ENCODE peak calls at places on chromosomes 2 and 18, in five cellular contexts. G, K, D, P and I are unnamed samples.

GRCh38 chr2:120736202-120736954 is 710 bp downstream of the GLI2 start:
- DNase-seq in D (peak; percentile 91), K (no peak), P (no peak), G (no peak), I (peak; percentile 78)

GRCh38 chr18:54924948-54925347 is 34.3 kb downstream of the CCDC68 start:
- DNase-seq in D (no peak), G (peak; percentile 47), K (no peak), P (no peak), I (no peak)

GRCh38 chr2:151237422-151238012 is 24.1 kb downstream of the RBM43 start:
- DNase-seq in K (no peak), D (no peak), G (peak; percentile 7), P (no peak), I (no peak)

GRCh38 chr2:127146820-127147502 is 40.0 kb upstream of the BIN1 start:
- DNase-seq in K (peak; percentile 91), P (no peak), D (peak; percentile 58), G (peak; percentile 23), I (no peak)

GRCh38 chr2:118954297-118955060 is 12.5 kb downstream of the MARCO start:
- DNase-seq in P (no peak), D (no peak), G (no peak), K (no peak), I (no peak)

GRCh38 chr2:69222984-69223658 is 163.9 kb downstream of the GFPT1 start:
- DNase-seq in D (no peak), K (no peak), G (no peak), P (no peak), I (peak; percentile 89)

GRCh38 chr2:20365249-20365817 is 14.7 kb upstream of the PUM2 start:
- DNase-seq in K (no peak), D (no peak), P (no peak), G (peak; percentile 61), I (no peak)

GRCh38 chr2:234869969-234870368 is 81.8 kb upstream of the SH3BP4 start:
- DNase-seq in P (no peak), G (no peak), K (no peak), D (no peak), I (no peak)

GRCh38 chr2:122019729-122020128 is 264.3 kb downstream of the TSN start:
- DNase-seq in G (no peak), K (no peak), D (no peak), P (no peak), I (no peak)

GRCh38 chr2:219997341-219997851 is 370.0 kb downstream of the SLC4A3 start:
- DNase-seq in D (peak; percentile 72), K (no peak), P (no peak), G (peak; percentile 52), I (peak; percentile 42)

GRCh38 chr2:152523091-152523490 is 188.1 kb downstream of the FMNL2 start:
- DNase-seq in K (no peak), D (no peak), G (peak; percentile 86), P (no peak), I (no peak)

GRCh38 chr2:217835931-217836881 is 166.6 kb downstream of the TNS1 start:
- DNase-seq in P (peak; percentile 76), G (peak; percentile 86), D (peak; percentile 78), K (peak; percentile 85), I (peak; percentile 85)

GRCh38 chr2:142877265-142877756 is at the start of gene KYNU:
- DNase-seq in P (no peak), G (no peak), D (no peak), K (no peak), I (no peak)

GRCh38 chr18:6781179-6781714 is 51.7 kb downstream of the ARHGAP28 start:
- DNase-seq in P (no peak), K (no peak), G (no peak), D (no peak), I (no peak)

GRCh38 chr2:239392688-239393400 is 8.0 kb downstream of the HDAC4 start:
- DNase-seq in P (no peak), D (no peak), K (no peak), G (no peak), I (peak; percentile 55)

GRCh38 chr2:200619275-200619674 is 33.5 kb downstream of the AOX1 start:
- DNase-seq in G (peak; percentile 27), K (no peak), P (no peak), D (no peak), I (no peak)

GRCh38 chr2:14621874-14622273 is 10.6 kb upstream of the LRATD1 start:
- DNase-seq in D (no peak), K (no peak), G (no peak), P (no peak), I (no peak)

GRCh38 chr18:34834897-34835296 is 124.8 kb downstream of the DTNA start:
- DNase-seq in D (no peak), G (peak; percentile 19), P (no peak), K (no peak), I (no peak)

GRCh38 chr2:20439193-20439475 is 7.7 kb upstream of the RHOB start:
- DNase-seq in D (no peak), P (no peak), K (no peak), G (no peak), I (no peak)

GRCh38 chr2:160201849-160202539 is 1.9 kb upstream of the ITGB6 start:
- DNase-seq in K (no peak), G (peak; percentile 44), D (no peak), P (no peak), I (no peak)

GRCh38 chr2:239589270-239589825 is 188.5 kb upstream of the HDAC4 start:
- DNase-seq in K (peak; percentile 35), D (no peak), G (no peak), P (no peak), I (peak; percentile 49)

GRCh38 chr2:12552092-12552491 is 164.6 kb upstream of the TRIB2 start:
- DNase-seq in P (no peak), K (no peak), D (no peak), G (no peak), I (no peak)

GRCh38 chr18:35942661-35943060 is 29.8 kb upstream of the RMP24 start:
- DNase-seq in K (no peak), G (no peak), P (no peak), D (no peak), I (no peak)

GRCh38 chr18:13563390-13563805 is 163.0 kb downstream of the FAM210A start:
- DNase-seq in G (no peak), P (no peak), D (no peak), K (no peak), I (no peak)
- H3K27ac ChIP-seq in G (no peak overlapping the region), P (no peak overlapping the region), D (no peak overlapping the region), K (no peak overlapping the region), I (peak overlapping the region; percentile 88)

DNA sequence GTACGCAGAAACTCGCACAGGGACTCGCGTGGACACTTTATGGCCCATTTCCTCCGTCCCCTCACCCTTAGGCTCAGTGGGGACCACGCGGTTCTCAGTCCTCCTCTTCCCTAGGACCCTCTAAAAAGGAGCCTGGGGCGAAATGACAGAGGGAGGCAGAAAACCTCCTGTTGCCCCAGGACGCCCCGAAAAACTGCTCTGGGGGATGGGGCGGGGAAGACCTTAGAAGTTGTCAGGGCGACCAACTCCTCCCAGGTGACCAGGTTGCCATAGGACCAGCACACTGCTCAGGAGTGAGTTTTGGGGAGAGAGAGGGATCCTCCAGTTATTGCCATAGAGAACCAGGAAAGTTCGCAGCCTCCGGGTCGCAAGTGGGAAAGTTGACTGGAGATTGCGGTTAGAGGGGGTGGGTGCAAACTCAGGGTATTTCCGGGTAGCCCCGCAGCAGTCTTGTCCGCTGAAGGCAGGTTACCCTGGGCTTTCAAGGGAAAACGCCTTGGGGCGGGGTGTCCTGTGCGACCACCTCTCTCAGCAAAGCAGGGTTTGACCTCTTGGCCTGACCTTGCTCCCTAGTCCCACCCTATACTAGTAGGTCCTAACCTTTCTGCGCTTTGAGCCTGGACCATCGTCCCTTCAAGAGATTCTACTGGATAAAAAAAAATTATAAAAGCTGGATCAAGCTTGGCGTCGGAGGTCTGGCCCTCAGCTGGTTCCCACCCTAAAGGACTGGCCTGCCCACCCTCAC is 7.8 kb upstream of the PAX3 start:
- DNase-seq in D (peak; percentile 30), G (no peak), P (no peak), K (no peak), I (no peak)
- H3K27me3 ChIP-seq in D (peaks cover 100% of the 10 kb centered on the region), G (peaks cover 98% of the 10 kb centered on the region), P (peaks cover 96% of the 10 kb centered on the region), K (no peaks in the 10 kb centered on the region), I (no peaks in the 10 kb centered on the region)

DNA sequence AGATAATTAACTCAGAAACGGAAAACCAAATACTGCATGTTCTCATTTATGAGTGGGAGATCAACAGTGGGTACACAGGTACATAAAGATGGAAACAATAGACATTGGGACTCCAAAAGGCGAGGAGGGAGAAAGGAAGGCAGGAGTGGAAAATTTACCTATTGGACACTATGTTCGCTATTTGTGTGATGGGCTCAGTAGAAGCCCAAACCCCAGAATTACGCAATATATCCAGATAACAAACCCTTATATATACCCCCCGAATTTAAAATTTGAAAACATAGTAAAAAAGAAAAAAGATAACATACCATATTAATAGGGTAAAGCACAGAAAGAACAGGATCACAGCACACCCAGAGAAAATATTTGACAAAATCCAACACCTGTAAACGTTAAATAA is 1351.7 kb upstream of the FAM98A start:
- DNase-seq in K (no peak), D (no peak), G (no peak), P (no peak), I (no peak)
- H3K27ac ChIP-seq in K (no peak overlapping the region), D (no peak overlapping the region), G (no peak overlapping the region), P (no peak overlapping the region), I (no peak overlapping the region)

GRCh38 chr18:13545955-13546354 is 180.4 kb downstream of the FAM210A start:
- DNase-seq in P (no peak), G (no peak), D (no peak), K (no peak), I (no peak)
- H3K27me3 ChIP-seq in P (peaks cover 6% of the 10 kb centered on the region), G (peaks cover 2% of the 10 kb centered on the region), D (no peaks in the 10 kb centered on the region), K (no peaks in the 10 kb centered on the region), I (no peaks in the 10 kb centered on the region)

GRCh38 chr2:30706534-30707303 is 100.5 kb downstream of the CAPN13 start:
- DNase-seq in K (peak; percentile 88), G (peak; percentile 16), D (peak; percentile 74), P (no peak), I (peak; percentile 85)
- H3K27ac ChIP-seq in K (no peak overlapping the region), G (no peak overlapping the region), D (no peak overlapping the region), P (no peak overlapping the region), I (no peak overlapping the region)

GRCh38 chr2:170715932-170716777 is 1.0 kb downstream of the SP5 start:
- DNase-seq in K (no peak), D (peak; percentile 64), G (no peak), P (no peak), I (no peak)
- H3K27me3 ChIP-seq in K (no peaks in the 10 kb centered on the region), D (peaks cover 98% of the 10 kb centered on the region), G (peaks cover 74% of the 10 kb centered on the region), P (peaks cover 65% of the 10 kb centered on the region), I (no peaks in the 10 kb centered on the region)

DNA sequence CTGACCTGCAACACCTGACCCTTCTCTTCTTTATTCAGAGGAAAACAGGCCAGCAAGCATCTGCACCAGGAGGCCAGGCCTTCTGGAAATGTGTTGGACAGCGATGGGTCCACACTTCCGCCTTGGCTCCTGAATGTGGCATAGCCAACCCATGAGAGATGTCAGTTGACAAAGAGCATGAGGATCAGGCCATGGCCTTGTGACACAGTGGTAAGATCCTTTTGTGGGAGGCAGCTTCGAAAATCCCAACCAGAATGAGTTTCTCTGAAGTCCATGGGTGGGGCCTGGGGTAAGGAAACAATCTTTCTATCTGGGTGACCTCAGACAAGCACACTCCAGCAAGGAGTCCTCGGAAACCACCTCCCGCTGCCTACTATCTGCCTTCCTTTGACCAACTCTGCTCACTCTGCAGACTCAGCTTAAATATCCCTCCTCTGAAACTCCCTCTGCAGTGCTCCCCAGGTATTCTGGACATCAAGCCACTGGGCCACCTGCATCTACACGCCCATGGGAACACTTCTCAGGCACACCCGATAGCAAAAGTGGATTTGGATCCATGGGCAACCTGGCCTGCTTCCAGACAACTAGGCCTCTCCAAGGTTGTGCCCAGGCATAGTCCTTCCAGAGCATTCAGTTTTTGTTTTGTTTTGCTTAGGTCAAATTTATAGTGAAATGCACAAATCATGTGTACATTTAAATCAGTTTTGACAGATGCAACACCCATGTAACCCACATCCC is 3.6 kb upstream of the SH2D6 start:
- DNase-seq in D (no peak), P (no peak), G (no peak), K (no peak), I (no peak)
- H3K27ac ChIP-seq in D (no peak overlapping the region), P (no peak overlapping the region), G (no peak overlapping the region), K (no peak overlapping the region), I (no peak overlapping the region)